ENCODE peak calls at places on chromosomes 3 and 15, in five cellular contexts. M is GM12878, N is HepG2, I is upper lobe of left lung, G is K562. P is an unnamed sample.
A peak's percentile ranks its signal among the peaks of the same experiment; 100 is the strongest.

GRCh38 chr3:47715928-47716327 is 65.8 kb downstream of the SMARCC1 start:
- ATAC-seq in M (no peak), N (no peak), I (no peak), G (peak; percentile 54), P (no peak)

GRCh38 chr3:79247367-79248103 is 520.3 kb downstream of the ROBO1 start:
- ATAC-seq in M (no peak), N (no peak), I (no peak), G (no peak), P (no peak)

GRCh38 chr3:58581328-58582091 is 4.3 kb upstream of the FAM107A start:
- ATAC-seq in M (no peak), N (no peak), I (no peak), G (no peak), P (no peak)

GRCh38 chr3:152505926-152506325 is 237.2 kb downstream of the MBNL1 start:
- ATAC-seq in M (peak; percentile 94), N (no peak), I (no peak), G (no peak), P (no peak)

GRCh38 chr15:85725019-85725418 is 69.7 kb downstream of the KLHL25 start:
- ATAC-seq in M (no peak), N (no peak), I (no peak), G (no peak), P (peak; percentile 36)

GRCh38 chr3:42451546-42452230 is 41.3 kb upstream of the LYZL4 start:
- ATAC-seq in M (no peak), N (no peak), I (no peak), G (no peak), P (peak; percentile 63)

GRCh38 chr15:98518823-98519561 is 129.3 kb upstream of the IGF1R start:
- ATAC-seq in M (peak; percentile 95), N (peak; percentile 82), I (peak; percentile 85), G (peak; percentile 97), P (peak; percentile 81)

GRCh38 chr3:188179006-188179966 is 25.3 kb downstream of the LPP start:
- ATAC-seq in M (no peak), N (no peak), I (peak; percentile 90), G (no peak), P (peak; percentile 88)

GRCh38 chr3:25663324-25664065 is 1.2 kb downstream of the TOP2B start:
- ATAC-seq in M (peak; percentile 21), N (peak; percentile 60), I (no peak), G (peak; percentile 25), P (no peak)

GRCh38 chr15:58864602-58865419 is 68.7 kb downstream of the SLTM start:
- ATAC-seq in M (no peak), N (peak; percentile 89), I (peak; percentile 63), G (no peak), P (peak; percentile 48)

GRCh38 chr3:181075098-181075497 is 85.6 kb upstream of the DNAJC19 start:
- ATAC-seq in M (no peak), N (no peak), I (no peak), G (no peak), P (no peak)

GRCh38 chr3:145094355-145094941 is 1066.5 kb downstream of the PLOD2 start:
- ATAC-seq in M (peak; percentile 93), N (no peak), I (no peak), G (no peak), P (peak; percentile 46)

GRCh38 chr3:99666201-99666600 is 27.8 kb downstream of the COL8A1 start:
- ATAC-seq in M (no peak), N (no peak), I (no peak), G (no peak), P (peak; percentile 71)

GRCh38 chr15:57686657-57687056 is 19.9 kb upstream of the POLR2M start:
- ATAC-seq in M (no peak), N (no peak), I (no peak), G (no peak), P (peak; percentile 42)

GRCh38 chr3:172194702-172195392 is 155.5 kb downstream of the FNDC3B start:
- ATAC-seq in M (peak; percentile 75), N (no peak), I (no peak), G (peak; percentile 74), P (no peak)

GRCh38 chr3:167166594-167167253 is 213.4 kb downstream of the ZBBX start:
- ATAC-seq in M (no peak), N (no peak), I (no peak), G (no peak), P (no peak)

GRCh38 chr3:169780738-169781137 is 7.5 kb downstream of the MYNN start:
- ATAC-seq in M (no peak), N (no peak), I (no peak), G (peak; percentile 69), P (no peak)

GRCh38 chr3:127228866-127229265 is 35.9 kb downstream of the PRR23E start:
- ATAC-seq in M (peak; percentile 75), N (no peak), I (no peak), G (no peak), P (no peak)

GRCh38 chr3:106610362-106610997 is 741.7 kb upstream of the CBLB start:
- ATAC-seq in M (no peak), N (no peak), I (no peak), G (no peak), P (no peak)

GRCh38 chr3:134330895-134331810 is 43.1 kb downstream of the AMOTL2 start:
- ATAC-seq in M (no peak), N (no peak), I (peak; percentile 78), G (no peak), P (peak; percentile 56)

GRCh38 chr15:90449206-90449735 is 61.2 kb downstream of the IQGAP1 start:
- ATAC-seq in M (no peak), N (no peak), I (no peak), G (no peak), P (no peak)

GRCh38 chr3:197216914-197217313 is 81.5 kb downstream of the DLG1 start:
- ATAC-seq in M (no peak), N (no peak), I (no peak), G (no peak), P (no peak)

GRCh38 chr3:62708642-62709041 is 166.6 kb downstream of the CADPS start:
- ATAC-seq in M (no peak), N (no peak), I (no peak), G (no peak), P (no peak)

GRCh38 chr3:102906837-102907236 is 472.0 kb downstream of the ZPLD1 start:
- ATAC-seq in M (no peak), N (no peak), I (no peak), G (no peak), P (no peak)

GRCh38 chr3:102909904-102910303 is 475.1 kb downstream of the ZPLD1 start:
- ATAC-seq in M (no peak), N (no peak), I (no peak), G (no peak), P (no peak)

GRCh38 chr3:102904629-102905028 is 469.8 kb downstream of the ZPLD1 start:
- ATAC-seq in M (no peak), N (no peak), I (no peak), G (no peak), P (no peak)

GRCh38 chr3:102905826-102906225 is 471.0 kb downstream of the ZPLD1 start:
- ATAC-seq in M (no peak), N (no peak), I (no peak), G (no peak), P (no peak)
- TF ChIP-seq EP300 in M (no peak), N (no peak), I (no peak), G (no peak), P (no peak)

DNA sequence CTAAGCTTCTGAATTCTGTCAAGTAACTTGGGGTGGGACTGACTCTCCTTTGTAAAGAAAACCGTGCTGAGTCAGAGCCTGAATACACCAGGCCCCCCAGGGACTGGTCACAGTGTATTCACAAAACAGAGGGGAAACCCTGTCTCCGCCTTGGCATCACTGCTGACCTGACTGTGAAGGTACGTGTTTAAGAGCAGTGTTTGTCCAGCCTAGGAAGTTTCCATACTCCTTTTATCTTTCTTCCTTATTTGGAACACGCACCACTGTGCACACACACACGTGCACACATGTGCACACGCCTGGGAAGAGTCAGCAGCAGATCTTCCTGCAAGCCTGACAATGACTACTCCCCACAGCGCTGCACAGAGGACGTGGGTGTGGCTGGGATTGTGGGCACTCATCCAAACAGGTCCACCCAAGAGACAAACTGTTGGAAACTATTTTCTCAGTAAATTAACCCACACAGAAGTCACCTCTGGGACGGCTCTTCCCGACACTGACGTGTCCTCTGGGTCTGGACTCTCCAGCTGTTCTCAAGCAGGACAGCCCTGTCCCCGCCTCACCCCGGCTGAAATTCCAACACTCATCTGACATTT is 87.7 kb downstream of the ATP10A start:
- ATAC-seq in M (peak; percentile 96), N (peak; percentile 47), I (peak; percentile 67), G (peak; percentile 34), P (peak; percentile 77)
- TF ChIP-seq POLR2AphosphoS5 in M (no peak), N (no peak), I (peak; percentile 25), G (no peak), P (peak; percentile 53)

GRCh38 chr3:123781138-123781537 is 103.0 kb downstream of the MYLK start:
- ATAC-seq in M (no peak), N (peak; percentile 53), I (no peak), G (no peak), P (no peak)

GRCh38 chr3:123783811-123784210 is 100.3 kb downstream of the MYLK start:
- ATAC-seq in M (no peak), N (peak; percentile 37), I (no peak), G (no peak), P (no peak)

GRCh38 chr3:123781571-123782275 is 102.4 kb downstream of the MYLK start:
- ATAC-seq in M (no peak), N (no peak), I (no peak), G (no peak), P (no peak)

GRCh38 chr3:123783050-123783724 is 100.9 kb downstream of the MYLK start:
- ATAC-seq in M (no peak), N (peak; percentile 88), I (no peak), G (no peak), P (no peak)

DNA sequence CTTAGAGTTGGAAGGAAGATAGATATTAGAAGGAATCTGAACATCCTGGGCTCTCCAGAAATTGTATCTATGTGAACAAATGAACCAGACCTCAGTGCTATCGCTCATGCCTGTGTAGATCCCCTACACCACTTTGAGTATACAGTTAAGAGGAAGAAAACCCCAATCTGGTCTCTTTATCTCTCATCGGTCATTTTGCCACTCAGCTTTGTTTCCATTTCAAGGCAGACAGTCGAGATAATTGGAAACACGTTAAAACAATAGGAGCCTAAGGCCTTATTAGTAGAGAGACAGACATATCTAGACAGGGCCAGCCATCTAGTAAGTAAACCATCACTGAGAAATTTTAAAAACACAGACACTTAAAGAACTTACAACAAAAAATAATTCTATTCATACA is 101.6 kb downstream of the MYLK start:
- ATAC-seq in M (peak; percentile 76), N (no peak), I (no peak), G (no peak), P (no peak)
- TF ChIP-seq EP300 in M (no peak), N (no peak), I (no peak), G (no peak), P (no peak)

GRCh38 chr3:14725564-14726420 is 50.9 kb downstream of the C3orf20 start:
- ATAC-seq in M (no peak), N (no peak), I (peak; percentile 79), G (no peak), P (peak; percentile 84)
- TF ChIP-seq POLR2AphosphoS5 in M (no peak), N (no peak), I (peak; percentile 70), G (no peak), P (peak; percentile 72)